ENCODE peak calls at places on chromosomes 7 and 10, in ten cellular contexts. One of them, this sample, is unnamed.

GRCh38 chr7:92731327-92732063 is 104.9 kb downstream of the CDK6 start:
- DNase-seq in smooth muscle cell of the brain vasculature: no peak
- DNase-seq in pulmonary artery endothelial cell: no peak
- DNase-seq in HS-5: no peak
- DNase-seq in NCI-H446: no peak
- DNase-seq in A549: no peak
- DNase-seq in neural crest cell: no peak
- DNase-seq in WERI-Rb-1: no peak
- DNase-seq in EH: peak
- DNase-seq in activated CD8-positive, alpha-beta memory T cell treated with anti-CD3 and anti-CD28 coated beads for 1 hour: no peak
- DNase-seq in this sample: no peak

GRCh38 chr7:25828468-25828867 is 323.5 kb upstream of the NFE2L3 start:
- DNase-seq in smooth muscle cell of the brain vasculature: no peak
- DNase-seq in pulmonary artery endothelial cell: no peak
- DNase-seq in HS-5: no peak
- DNase-seq in NCI-H446: no peak
- DNase-seq in A549: no peak
- DNase-seq in neural crest cell: no peak
- DNase-seq in WERI-Rb-1: no peak
- DNase-seq in EH: no peak
- DNase-seq in activated CD8-positive, alpha-beta memory T cell treated with anti-CD3 and anti-CD28 coated beads for 1 hour: no peak
- DNase-seq in this sample: no peak

GRCh38 chr7:14228341-14228740 is 238.9 kb upstream of the ETV1 start:
- DNase-seq in smooth muscle cell of the brain vasculature: no peak
- DNase-seq in pulmonary artery endothelial cell: no peak
- DNase-seq in HS-5: no peak
- DNase-seq in NCI-H446: no peak
- DNase-seq in A549: no peak
- DNase-seq in neural crest cell: no peak
- DNase-seq in WERI-Rb-1: no peak
- DNase-seq in EH: no peak
- DNase-seq in activated CD8-positive, alpha-beta memory T cell treated with anti-CD3 and anti-CD28 coated beads for 1 hour: no peak
- DNase-seq in this sample: no peak

GRCh38 chr7:117645456-117646181 is 165.8 kb downstream of the CFTR start:
- DNase-seq in smooth muscle cell of the brain vasculature: no peak
- DNase-seq in pulmonary artery endothelial cell: peak
- DNase-seq in HS-5: peak
- DNase-seq in NCI-H446: no peak
- DNase-seq in A549: no peak
- DNase-seq in neural crest cell: no peak
- DNase-seq in WERI-Rb-1: no peak
- DNase-seq in EH: peak
- DNase-seq in activated CD8-positive, alpha-beta memory T cell treated with anti-CD3 and anti-CD28 coated beads for 1 hour: no peak
- DNase-seq in this sample: no peak

GRCh38 chr7:156932006-156932405 is 17.5 kb upstream of the NOM1 start:
- DNase-seq in smooth muscle cell of the brain vasculature: no peak
- DNase-seq in pulmonary artery endothelial cell: peak
- DNase-seq in HS-5: no peak
- DNase-seq in NCI-H446: no peak
- DNase-seq in A549: peak
- DNase-seq in neural crest cell: no peak
- DNase-seq in WERI-Rb-1: peak
- DNase-seq in EH: no peak
- DNase-seq in activated CD8-positive, alpha-beta memory T cell treated with anti-CD3 and anti-CD28 coated beads for 1 hour: no peak
- DNase-seq in this sample: no peak

GRCh38 chr7:5689118-5689517 is 92.3 kb downstream of the RNF216 start:
- DNase-seq in smooth muscle cell of the brain vasculature: no peak
- DNase-seq in pulmonary artery endothelial cell: no peak
- DNase-seq in HS-5: no peak
- DNase-seq in NCI-H446: no peak
- DNase-seq in A549: no peak
- DNase-seq in neural crest cell: no peak
- DNase-seq in WERI-Rb-1: no peak
- DNase-seq in EH: peak
- DNase-seq in activated CD8-positive, alpha-beta memory T cell treated with anti-CD3 and anti-CD28 coated beads for 1 hour: no peak
- DNase-seq in this sample: no peak

GRCh38 chr10:126651461-126651860 is 19.0 kb downstream of the C10orf90 start:
- DNase-seq in smooth muscle cell of the brain vasculature: no peak
- DNase-seq in pulmonary artery endothelial cell: no peak
- DNase-seq in HS-5: no peak
- DNase-seq in NCI-H446: no peak
- DNase-seq in A549: no peak
- DNase-seq in neural crest cell: no peak
- DNase-seq in WERI-Rb-1: no peak
- DNase-seq in EH: no peak
- DNase-seq in activated CD8-positive, alpha-beta memory T cell treated with anti-CD3 and anti-CD28 coated beads for 1 hour: no peak
- DNase-seq in this sample: no peak

GRCh38 chr7:2802504-2803341 is 41.4 kb downstream of the GNA12 start:
- DNase-seq in smooth muscle cell of the brain vasculature: no peak
- DNase-seq in pulmonary artery endothelial cell: no peak
- DNase-seq in HS-5: peak
- DNase-seq in NCI-H446: peak
- DNase-seq in A549: peak
- DNase-seq in neural crest cell: no peak
- DNase-seq in WERI-Rb-1: no peak
- DNase-seq in EH: peak
- DNase-seq in activated CD8-positive, alpha-beta memory T cell treated with anti-CD3 and anti-CD28 coated beads for 1 hour: no peak
- DNase-seq in this sample: no peak

GRCh38 chr7:116571552-116571951 is 46.7 kb downstream of the CAV1 start:
- DNase-seq in smooth muscle cell of the brain vasculature: no peak
- DNase-seq in pulmonary artery endothelial cell: no peak
- DNase-seq in HS-5: no peak
- DNase-seq in NCI-H446: no peak
- DNase-seq in A549: no peak
- DNase-seq in neural crest cell: no peak
- DNase-seq in WERI-Rb-1: no peak
- DNase-seq in EH: no peak
- DNase-seq in activated CD8-positive, alpha-beta memory T cell treated with anti-CD3 and anti-CD28 coated beads for 1 hour: no peak
- DNase-seq in this sample: no peak

GRCh38 chr7:26483843-26484242 is 192.2 kb downstream of the SNX10 start:
- DNase-seq in smooth muscle cell of the brain vasculature: no peak
- DNase-seq in pulmonary artery endothelial cell: no peak
- DNase-seq in HS-5: no peak
- DNase-seq in NCI-H446: no peak
- DNase-seq in A549: no peak
- DNase-seq in neural crest cell: no peak
- DNase-seq in WERI-Rb-1: no peak
- DNase-seq in EH: no peak
- DNase-seq in activated CD8-positive, alpha-beta memory T cell treated with anti-CD3 and anti-CD28 coated beads for 1 hour: no peak
- DNase-seq in this sample: no peak

GRCh38 chr10:130560573-130560972 is 424.4 kb downstream of the GLRX3 start:
- DNase-seq in smooth muscle cell of the brain vasculature: no peak
- DNase-seq in pulmonary artery endothelial cell: no peak
- DNase-seq in HS-5: no peak
- DNase-seq in NCI-H446: no peak
- DNase-seq in A549: no peak
- DNase-seq in neural crest cell: no peak
- DNase-seq in WERI-Rb-1: no peak
- DNase-seq in EH: no peak
- DNase-seq in activated CD8-positive, alpha-beta memory T cell treated with anti-CD3 and anti-CD28 coated beads for 1 hour: no peak
- DNase-seq in this sample: no peak

GRCh38 chr10:86635402-86635801 is 18.9 kb upstream of the OPN4 start:
- DNase-seq in smooth muscle cell of the brain vasculature: no peak
- DNase-seq in pulmonary artery endothelial cell: no peak
- DNase-seq in HS-5: peak
- DNase-seq in NCI-H446: no peak
- DNase-seq in A549: no peak
- DNase-seq in neural crest cell: no peak
- DNase-seq in WERI-Rb-1: no peak
- DNase-seq in EH: peak
- DNase-seq in activated CD8-positive, alpha-beta memory T cell treated with anti-CD3 and anti-CD28 coated beads for 1 hour: no peak
- DNase-seq in this sample: no peak

GRCh38 chr10:122328676-122329075 is 45.8 kb upstream of the PLEKHA1 start:
- DNase-seq in smooth muscle cell of the brain vasculature: no peak
- DNase-seq in pulmonary artery endothelial cell: no peak
- DNase-seq in HS-5: no peak
- DNase-seq in NCI-H446: no peak
- DNase-seq in A549: no peak
- DNase-seq in neural crest cell: no peak
- DNase-seq in WERI-Rb-1: no peak
- DNase-seq in EH: no peak
- DNase-seq in activated CD8-positive, alpha-beta memory T cell treated with anti-CD3 and anti-CD28 coated beads for 1 hour: no peak
- DNase-seq in this sample: no peak

GRCh38 chr7:155291045-155291530 is 6.6 kb upstream of the INSIG1 start:
- DNase-seq in smooth muscle cell of the brain vasculature: no peak
- DNase-seq in pulmonary artery endothelial cell: no peak
- DNase-seq in HS-5: no peak
- DNase-seq in NCI-H446: no peak
- DNase-seq in A549: peak
- DNase-seq in neural crest cell: no peak
- DNase-seq in WERI-Rb-1: no peak
- DNase-seq in EH: peak
- DNase-seq in activated CD8-positive, alpha-beta memory T cell treated with anti-CD3 and anti-CD28 coated beads for 1 hour: no peak
- DNase-seq in this sample: no peak